ENCODE peak calls at places on chromosomes 4 and X, in four cellular contexts. C is fibroblast of lung, Z is adipocyte, H is NT2/D1. L is an unnamed sample.

GRCh38 chr4:180380733-180381132 is 1862.5 kb upstream of the TENM3 start:
- DNase-seq in C (peak), Z (peak), H (no peak), L (no peak)

GRCh38 chrX:22135994-22136684 is 104.0 kb downstream of the PHEX start:
- DNase-seq in C (peak), Z (peak), H (peak), L (peak)

GRCh38 chr4:57876934-57877554 is 766.9 kb upstream of the IGFBP7 start:
- DNase-seq in C (no peak), Z (no peak), H (no peak), L (no peak)

GRCh38 chrX:129115935-129116334 is 407.4 kb downstream of the SMARCA1 start:
- DNase-seq in C (no peak), Z (no peak), H (no peak), L (no peak)

GRCh38 chrX:18864390-18864920 is 119.5 kb downstream of the PHKA2 start:
- DNase-seq in C (no peak), Z (no peak), H (no peak), L (no peak)

GRCh38 chr4:154137320-154137905 is 348.5 kb upstream of the SFRP2 start:
- DNase-seq in C (no peak), Z (no peak), H (no peak), L (no peak)

GRCh38 chr4:76545161-76545884 is 110.3 kb downstream of the SHROOM3 start:
- DNase-seq in C (no peak), Z (peak), H (no peak), L (no peak)

GRCh38 chrX:131068945-131069719 is 11.0 kb downstream of the ARHGAP36 start:
- DNase-seq in C (peak), Z (no peak), H (no peak), L (no peak)

GRCh38 chr4:9947168-9948062 is 73.9 kb downstream of the SLC2A9 start:
- DNase-seq in C (no peak), Z (no peak), H (no peak), L (no peak)

GRCh38 chr4:99323761-99324160 is 2.6 kb upstream of the ADH1B start:
- DNase-seq in C (peak), Z (peak), H (no peak), L (no peak)

GRCh38 chrX:126994011-126994410 is 174.5 kb downstream of the PRR32 start:
- DNase-seq in C (no peak), Z (no peak), H (no peak), L (no peak)

GRCh38 chr4:7154351-7154981 is 37.9 kb upstream of the SORCS2 start:
- DNase-seq in C (no peak), Z (no peak), H (no peak), L (no peak)

GRCh38 chr4:109411964-109412363 is 21.7 kb upstream of the SEC24B start:
- DNase-seq in C (no peak), Z (no peak), H (no peak), L (no peak)

GRCh38 chr4:57442241-57442640 is 332.1 kb upstream of the IGFBP7 start:
- DNase-seq in C (no peak), Z (no peak), H (no peak), L (no peak)

GRCh38 chrX:72169008-72169728 is 12.4 kb upstream of the PIN4 start:
- DNase-seq in C (peak), Z (no peak), H (no peak), L (no peak)

GRCh38 chrX:78116365-78116764 is 12.3 kb downstream of the PGK1 start:
- DNase-seq in C (no peak), Z (no peak), H (no peak), L (no peak)

DNA sequence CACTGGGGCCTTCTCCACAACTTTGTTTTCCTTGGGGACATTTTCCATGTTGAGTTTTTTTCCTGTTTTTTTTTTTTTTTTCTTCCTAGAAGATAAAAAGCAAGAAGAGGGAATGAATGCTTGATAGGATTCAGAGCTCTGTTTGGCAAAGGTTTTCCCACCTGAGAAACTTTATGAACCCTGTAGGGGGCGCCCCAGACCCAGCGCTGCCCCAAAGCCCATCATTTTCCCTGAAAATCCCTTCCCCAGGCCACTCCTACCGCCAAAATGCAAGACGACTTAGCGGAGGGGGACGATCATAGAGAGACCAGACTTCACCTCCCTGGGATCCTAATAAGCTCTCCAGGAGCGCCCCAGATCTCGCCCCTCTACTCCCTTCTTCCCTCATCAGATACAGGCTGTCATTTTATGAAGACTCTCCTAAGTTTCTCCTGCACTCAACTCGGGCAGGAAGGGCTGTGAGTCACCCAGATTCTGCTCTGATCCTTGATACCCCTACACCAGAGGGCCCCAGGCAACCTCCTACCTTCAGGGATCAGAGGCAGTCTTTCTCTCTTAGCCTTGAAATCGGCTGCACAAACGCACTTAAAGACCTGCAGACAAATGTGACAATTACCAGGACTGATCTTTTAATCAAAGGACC is 1.4 kb downstream of the BEX5 start:
- DNase-seq in C (no peak), Z (no peak), H (no peak), L (no peak)
- H3K9ac ChIP-seq in C (no peak), Z (no peak), H (peak), L (no peak)

DNA sequence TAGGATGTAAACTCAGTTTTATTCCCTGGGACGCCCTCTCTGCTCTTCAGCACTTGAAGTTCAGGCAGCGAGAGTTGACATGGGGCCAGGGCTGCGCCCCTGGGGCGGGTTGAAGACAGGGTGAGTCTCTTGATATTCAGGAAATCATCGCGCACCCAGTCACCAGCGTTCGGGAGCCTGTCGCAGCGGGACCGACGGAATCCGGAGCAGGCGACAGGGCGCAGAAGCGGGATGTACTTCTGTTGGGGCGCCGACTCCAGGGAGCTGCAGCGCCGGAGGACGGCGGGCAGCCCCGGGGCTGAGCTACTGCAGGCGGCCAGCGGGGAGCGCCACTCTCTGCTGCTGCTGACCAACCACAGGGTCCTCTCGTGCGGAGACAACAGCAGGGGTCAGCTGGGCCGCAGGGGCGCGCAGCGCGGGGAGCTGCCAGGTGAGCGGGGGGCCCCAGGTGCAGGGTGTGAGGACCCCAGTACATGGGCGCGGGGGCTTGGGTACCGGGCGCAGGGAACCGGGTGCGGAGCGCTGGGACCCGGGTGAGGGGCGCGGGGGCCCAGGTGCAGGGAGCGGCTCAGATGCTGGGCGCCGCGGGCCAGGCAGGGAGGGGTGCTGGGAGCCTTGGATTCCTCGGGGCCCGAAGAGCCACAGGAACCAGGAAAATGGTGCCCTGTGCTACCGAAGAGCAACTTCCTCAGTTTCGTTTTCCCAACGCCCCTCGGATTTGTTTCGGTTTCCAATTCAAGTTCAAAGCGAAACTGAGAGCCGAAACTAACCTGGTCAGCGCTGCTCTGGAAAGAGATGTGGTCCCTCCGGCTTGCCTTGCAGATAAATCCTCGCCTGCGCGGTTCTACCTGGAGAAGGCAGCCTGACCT is at the start of gene HERC6:
- DNase-seq in C (peak), Z (peak), H (peak), L (no peak)
- H3K9ac ChIP-seq in C (peak), Z (peak), H (peak), L (peak)

DNA sequence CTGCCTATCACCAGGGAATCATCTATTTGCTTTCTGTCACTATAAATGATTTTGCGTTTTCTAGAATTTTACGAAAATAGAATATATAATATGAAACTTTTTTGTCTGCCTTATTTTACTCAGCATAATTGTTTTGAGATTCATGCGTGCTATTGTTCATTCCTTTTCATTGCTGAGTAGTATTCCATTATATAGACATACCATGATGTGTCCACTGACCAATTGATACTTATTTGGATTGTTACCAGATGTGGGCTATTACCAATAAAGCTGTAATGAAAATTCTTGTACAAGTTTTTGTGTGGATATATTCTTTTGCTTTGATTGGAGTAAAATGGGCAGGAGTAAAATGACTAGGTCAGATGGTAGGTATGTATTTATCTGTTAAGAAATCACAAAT is 390.7 kb upstream of the EMCN start:
- DNase-seq in C (no peak), Z (no peak), H (no peak), L (no peak)
- H3K9ac ChIP-seq in C (no peak), Z (no peak), H (no peak), L (no peak)

DNA sequence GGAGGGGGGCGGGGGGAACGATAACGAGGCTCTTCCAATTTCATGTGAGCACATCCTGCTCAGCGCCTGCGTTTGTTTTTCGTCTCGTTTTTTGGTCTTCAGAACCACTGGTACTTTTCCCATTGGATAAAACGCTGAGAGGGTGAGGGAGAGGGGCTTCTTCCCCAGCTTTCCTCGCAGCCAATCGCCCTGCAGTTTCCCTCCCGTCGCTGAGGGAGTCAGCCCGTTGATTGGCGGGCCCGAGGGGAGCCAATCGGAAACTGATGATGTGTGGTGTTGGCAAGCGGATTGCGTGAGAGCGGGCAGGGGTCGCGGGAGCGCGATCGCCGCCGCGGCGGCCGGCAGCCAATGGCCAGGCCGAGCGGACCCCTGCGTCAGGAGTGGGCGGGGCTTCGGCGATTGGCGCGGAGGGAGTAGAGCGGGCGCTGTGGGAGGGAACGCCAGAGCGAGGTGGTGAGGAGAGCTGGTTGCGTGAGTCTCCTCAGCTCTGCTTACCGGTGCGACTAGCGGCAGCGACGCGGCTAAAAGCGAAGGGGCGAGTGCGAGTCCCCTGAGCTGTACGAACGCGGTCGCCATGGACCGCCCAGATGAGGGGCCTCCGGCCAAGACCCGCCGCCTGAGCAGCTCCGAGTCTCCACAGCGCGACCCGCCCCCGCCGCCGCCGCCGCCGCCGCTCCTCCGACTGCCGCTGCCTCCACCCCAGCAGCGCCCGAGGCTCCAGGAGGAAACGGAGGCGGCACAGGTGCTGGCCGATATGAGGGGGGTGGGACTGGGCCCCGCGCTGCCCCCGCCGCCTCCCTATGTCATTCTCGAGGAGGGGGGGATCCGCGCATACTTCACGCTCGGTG is at the start of gene TSPYL2:
- DNase-seq in C (peak), Z (peak), H (peak), L (peak)
- H3K9ac ChIP-seq in C (peak), Z (peak), H (peak), L (peak)

GRCh38 chr4:54230479-54231418 is 1.7 kb downstream of the PDGFRA start:
- DNase-seq in C (peak), Z (peak), H (no peak), L (no peak)
- H3K9ac ChIP-seq in C (peak), Z (peak), H (peak), L (no peak)

DNA sequence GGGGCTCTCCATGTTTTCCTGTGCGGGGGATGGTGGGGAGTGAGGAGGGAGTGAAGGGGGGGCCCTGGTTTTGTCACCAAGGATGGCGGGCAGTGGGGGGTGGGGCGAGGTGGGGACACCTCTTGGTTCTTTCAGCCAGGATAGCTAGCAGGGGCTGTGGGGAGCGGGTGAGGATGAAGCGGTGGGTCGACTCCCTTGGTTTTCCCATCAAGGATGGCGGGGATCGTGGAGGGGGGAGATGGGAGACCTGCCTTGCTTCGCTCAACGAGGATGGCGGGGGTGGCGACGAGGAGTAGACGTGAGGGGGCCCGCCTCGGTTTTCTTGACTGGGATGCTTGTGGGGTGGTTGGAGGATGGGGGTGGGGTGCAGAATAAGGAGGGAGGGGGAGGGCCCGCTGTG is 633 bp downstream of the FHL1 start:
- DNase-seq in C (no peak), Z (peak), H (no peak), L (no peak)
- H3K9ac ChIP-seq in C (peak), Z (peak), H (no peak), L (no peak)

L was measured in SK-N-MC.